ENCODE peak calls at places on chromosomes 4 and X, in six cellular contexts. One of them, this sample, is unnamed.

GRCh38 chr4:69032847-69033638 is 63.2 kb upstream of the UGT2B7 start:
- DNase-seq in GM23338: no peak
- DNase-seq in vagina: no peak
- DNase-seq in upper lobe of left lung: no peak
- DNase-seq in RWPE2: no peak
- DNase-seq in heart left ventricle: no peak
- DNase-seq in this sample: no peak

GRCh38 chrX:44876076-44876475 is 3.1 kb downstream of the KDM6A start:
- DNase-seq in upper lobe of left lung: no peak
- DNase-seq in heart left ventricle: no peak
- DNase-seq in GM23338: no peak
- DNase-seq in RWPE2: no peak
- DNase-seq in vagina: no peak
- DNase-seq in this sample: no peak

GRCh38 chr4:102533916-102534315 is 32.8 kb downstream of the NFKB1 start:
- DNase-seq in upper lobe of left lung: no peak
- DNase-seq in vagina: no peak
- DNase-seq in GM23338: no peak
- DNase-seq in heart left ventricle: no peak
- DNase-seq in RWPE2: no peak
- DNase-seq in this sample: no peak

GRCh38 chrX:113305496-113305895 is 464.9 kb upstream of the AMOT start:
- DNase-seq in GM23338: no peak
- DNase-seq in RWPE2: no peak
- DNase-seq in vagina: no peak
- DNase-seq in heart left ventricle: no peak
- DNase-seq in upper lobe of left lung: no peak
- DNase-seq in this sample: no peak

GRCh38 chrX:445727-446126 is 59.0 kb upstream of the PPP2R3B start:
- DNase-seq in vagina: no peak
- DNase-seq in GM23338: no peak
- DNase-seq in RWPE2: no peak
- DNase-seq in upper lobe of left lung: no peak
- DNase-seq in heart left ventricle: no peak
- DNase-seq in this sample: no peak

GRCh38 chr4:16289872-16290554 is 63.7 kb upstream of the TAPT1 start:
- DNase-seq in GM23338: peak; percentile 69
- DNase-seq in heart left ventricle: no peak
- DNase-seq in vagina: no peak
- DNase-seq in upper lobe of left lung: no peak
- DNase-seq in RWPE2: no peak
- DNase-seq in this sample: no peak

GRCh38 chr4:44869222-44869882 is 143.0 kb upstream of the GNPDA2 start:
- DNase-seq in RWPE2: no peak
- DNase-seq in GM23338: peak; percentile 44
- DNase-seq in vagina: no peak
- DNase-seq in heart left ventricle: no peak
- DNase-seq in upper lobe of left lung: no peak
- DNase-seq in this sample: no peak

GRCh38 chr4:124932447-124932846 is 219.9 kb upstream of the ANKRD50 start:
- DNase-seq in vagina: no peak
- DNase-seq in heart left ventricle: no peak
- DNase-seq in upper lobe of left lung: no peak
- DNase-seq in GM23338: no peak
- DNase-seq in RWPE2: no peak
- DNase-seq in this sample: no peak

GRCh38 chr4:11004818-11005217 is 320.2 kb upstream of the CLNK start:
- DNase-seq in RWPE2: no peak
- DNase-seq in GM23338: peak; percentile 48
- DNase-seq in vagina: no peak
- DNase-seq in upper lobe of left lung: no peak
- DNase-seq in heart left ventricle: no peak
- DNase-seq in this sample: no peak

GRCh38 chr4:68416591-68416990 is 30.7 kb upstream of the TMPRSS11E start:
- DNase-seq in GM23338: no peak
- DNase-seq in upper lobe of left lung: no peak
- DNase-seq in vagina: no peak
- DNase-seq in heart left ventricle: no peak
- DNase-seq in RWPE2: no peak
- DNase-seq in this sample: no peak

GRCh38 chrX:118823263-118824172 is at the start of gene ZCCHC12:
- DNase-seq in upper lobe of left lung: peak; percentile 48
- DNase-seq in heart left ventricle: peak; percentile 39
- DNase-seq in GM23338: peak; percentile 90
- DNase-seq in vagina: no peak
- DNase-seq in RWPE2: no peak
- DNase-seq in this sample: peak; percentile 64

GRCh38 chr4:7195546-7196282 is 3.4 kb downstream of the SORCS2 start:
- DNase-seq in RWPE2: no peak
- DNase-seq in vagina: no peak
- DNase-seq in upper lobe of left lung: no peak
- DNase-seq in GM23338: no peak
- DNase-seq in heart left ventricle: no peak
- DNase-seq in this sample: peak; percentile 29
- H3K27ac ChIP-seq in RWPE2: no peak overlapping the region
- H3K27ac ChIP-seq in vagina: no peak overlapping the region
- H3K27ac ChIP-seq in upper lobe of left lung: no peak overlapping the region
- H3K27ac ChIP-seq in GM23338: no peak overlapping the region
- H3K27ac ChIP-seq in heart left ventricle: no peak overlapping the region
- H3K27ac ChIP-seq in this sample: no peak overlapping the region

GRCh38 chrX:37753384-37753783 is 26.5 kb upstream of the CYBB start:
- DNase-seq in heart left ventricle: no peak
- DNase-seq in vagina: no peak
- DNase-seq in upper lobe of left lung: no peak
- DNase-seq in GM23338: no peak
- DNase-seq in RWPE2: no peak
- DNase-seq in this sample: no peak
- H3K27ac ChIP-seq in heart left ventricle: no peak overlapping the region
- H3K27ac ChIP-seq in vagina: no peak overlapping the region
- H3K27ac ChIP-seq in upper lobe of left lung: no peak overlapping the region
- H3K27ac ChIP-seq in GM23338: no peak overlapping the region
- H3K27ac ChIP-seq in RWPE2: no peak overlapping the region
- H3K27ac ChIP-seq in this sample: no peak overlapping the region

GRCh38 chrX:109854096-109854495 is 121.0 kb upstream of the ACSL4 start:
- DNase-seq in RWPE2: no peak
- DNase-seq in GM23338: no peak
- DNase-seq in heart left ventricle: no peak
- DNase-seq in upper lobe of left lung: no peak
- DNase-seq in vagina: no peak
- DNase-seq in this sample: no peak

GRCh38 chrX:109857898-109858297 is 124.8 kb upstream of the ACSL4 start:
- DNase-seq in upper lobe of left lung: no peak
- DNase-seq in RWPE2: no peak
- DNase-seq in heart left ventricle: no peak
- DNase-seq in GM23338: no peak
- DNase-seq in vagina: no peak
- DNase-seq in this sample: no peak

GRCh38 chrX:109856974-109857373 is 123.9 kb upstream of the ACSL4 start:
- DNase-seq in upper lobe of left lung: no peak
- DNase-seq in RWPE2: no peak
- DNase-seq in heart left ventricle: no peak
- DNase-seq in vagina: no peak
- DNase-seq in GM23338: peak; percentile 46
- DNase-seq in this sample: no peak

GRCh38 chrX:109858602-109859341 is 125.7 kb upstream of the ACSL4 start:
- DNase-seq in vagina: no peak
- DNase-seq in upper lobe of left lung: no peak
- DNase-seq in heart left ventricle: no peak
- DNase-seq in GM23338: no peak
- DNase-seq in RWPE2: no peak
- DNase-seq in this sample: no peak

GRCh38 chrX:109855501-109855900 is 122.4 kb upstream of the ACSL4 start:
- DNase-seq in vagina: no peak
- DNase-seq in RWPE2: no peak
- DNase-seq in heart left ventricle: no peak
- DNase-seq in upper lobe of left lung: no peak
- DNase-seq in GM23338: no peak
- DNase-seq in this sample: no peak
- H3K27ac ChIP-seq in vagina: no peak overlapping the region
- H3K27ac ChIP-seq in RWPE2: no peak overlapping the region
- H3K27ac ChIP-seq in heart left ventricle: no peak overlapping the region
- H3K27ac ChIP-seq in upper lobe of left lung: no peak overlapping the region
- H3K27ac ChIP-seq in GM23338: peak overlapping the region; percentile 69
- H3K27ac ChIP-seq in this sample: no peak overlapping the region

GRCh38 chr4:156931267-156931666 is 40.3 kb downstream of the PDGFC start:
- DNase-seq in vagina: no peak
- DNase-seq in heart left ventricle: no peak
- DNase-seq in GM23338: no peak
- DNase-seq in RWPE2: peak; percentile 61
- DNase-seq in upper lobe of left lung: peak; percentile 38
- DNase-seq in this sample: no peak

GRCh38 chr4:156934259-156934635 is 37.4 kb downstream of the PDGFC start:
- DNase-seq in vagina: no peak
- DNase-seq in GM23338: no peak
- DNase-seq in heart left ventricle: no peak
- DNase-seq in RWPE2: no peak
- DNase-seq in upper lobe of left lung: no peak
- DNase-seq in this sample: no peak

GRCh38 chr4:156929706-156930105 is 41.9 kb downstream of the PDGFC start:
- DNase-seq in heart left ventricle: no peak
- DNase-seq in vagina: no peak
- DNase-seq in RWPE2: no peak
- DNase-seq in upper lobe of left lung: no peak
- DNase-seq in GM23338: no peak
- DNase-seq in this sample: no peak

GRCh38 chr4:156939151-156939550 is 32.4 kb downstream of the PDGFC start:
- DNase-seq in RWPE2: no peak
- DNase-seq in GM23338: no peak
- DNase-seq in heart left ventricle: no peak
- DNase-seq in vagina: no peak
- DNase-seq in upper lobe of left lung: no peak
- DNase-seq in this sample: no peak

GRCh38 chr4:156933633-156934258 is 37.9 kb downstream of the PDGFC start:
- DNase-seq in RWPE2: no peak
- DNase-seq in GM23338: no peak
- DNase-seq in vagina: no peak
- DNase-seq in heart left ventricle: no peak
- DNase-seq in upper lobe of left lung: no peak
- DNase-seq in this sample: no peak
- H3K27ac ChIP-seq in RWPE2: peak overlapping the region; percentile 91
- H3K27ac ChIP-seq in GM23338: no peak overlapping the region
- H3K27ac ChIP-seq in vagina: no peak overlapping the region
- H3K27ac ChIP-seq in heart left ventricle: no peak overlapping the region
- H3K27ac ChIP-seq in upper lobe of left lung: no peak overlapping the region
- H3K27ac ChIP-seq in this sample: no peak overlapping the region

DNA sequence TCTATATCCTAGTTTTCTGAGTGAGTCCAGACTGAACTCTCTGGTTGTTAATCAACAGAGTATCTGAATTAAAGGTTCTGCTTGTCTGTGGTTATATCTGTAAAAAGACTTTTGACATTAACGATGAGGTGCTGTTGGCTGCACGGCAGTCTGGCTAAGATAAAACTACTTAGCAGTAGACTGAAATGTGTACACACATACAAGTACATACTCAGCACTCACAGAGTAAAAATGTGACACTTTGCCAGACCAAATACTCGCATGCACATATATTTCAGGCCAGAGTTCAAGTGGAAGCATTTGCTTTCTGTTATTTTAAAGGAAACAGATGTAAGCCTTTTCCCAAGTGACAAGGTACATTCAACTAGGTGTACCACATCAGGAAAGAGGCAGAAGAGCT is 80.5 kb downstream of the PRDM5 start:
- DNase-seq in heart left ventricle: no peak
- DNase-seq in GM23338: no peak
- DNase-seq in RWPE2: no peak
- DNase-seq in upper lobe of left lung: no peak
- DNase-seq in vagina: no peak
- DNase-seq in this sample: no peak
- H3K27ac ChIP-seq in heart left ventricle: no peak overlapping the region
- H3K27ac ChIP-seq in GM23338: no peak overlapping the region
- H3K27ac ChIP-seq in RWPE2: no peak overlapping the region
- H3K27ac ChIP-seq in upper lobe of left lung: no peak overlapping the region
- H3K27ac ChIP-seq in vagina: no peak overlapping the region
- H3K27ac ChIP-seq in this sample: no peak overlapping the region

DNA sequence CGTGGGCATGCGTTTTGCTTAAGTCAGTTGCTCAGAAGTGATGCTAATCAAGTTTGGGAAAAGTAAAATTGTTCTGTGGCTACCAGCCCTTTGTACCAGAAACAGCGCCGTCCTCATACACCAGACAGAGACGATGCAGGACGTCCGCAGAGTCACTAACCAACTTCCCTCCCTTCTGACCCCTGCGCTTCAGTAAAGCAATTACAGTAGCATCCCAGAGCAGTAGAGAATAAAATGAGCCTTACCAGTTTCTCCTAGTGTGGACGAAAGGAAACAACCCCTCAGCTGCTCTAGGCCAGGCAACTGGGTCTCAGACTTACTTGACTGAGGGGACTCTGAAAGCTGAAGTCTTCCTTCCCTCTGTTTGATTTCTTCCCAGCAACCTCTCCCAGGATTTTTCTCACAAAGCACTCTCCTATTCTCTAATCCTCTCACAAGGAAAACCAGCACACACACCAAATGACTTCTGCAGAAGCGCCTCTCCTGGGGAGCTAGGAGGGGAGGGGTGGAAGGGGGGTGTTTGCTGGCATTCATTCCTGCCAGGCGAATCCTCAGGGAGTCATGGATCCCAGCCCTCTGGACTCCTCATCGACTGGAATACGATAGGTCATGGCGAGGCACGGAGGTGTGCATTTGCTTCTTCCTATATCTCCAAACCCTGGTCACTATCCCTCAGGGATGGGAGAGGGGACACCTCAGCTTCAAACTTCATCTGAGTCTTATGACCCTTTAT is 56.0 kb upstream of the MID1 start:
- DNase-seq in vagina: no peak
- DNase-seq in GM23338: peak; percentile 49
- DNase-seq in upper lobe of left lung: no peak
- DNase-seq in heart left ventricle: no peak
- DNase-seq in RWPE2: no peak
- DNase-seq in this sample: no peak
- H3K27ac ChIP-seq in vagina: no peak overlapping the region
- H3K27ac ChIP-seq in GM23338: no peak overlapping the region
- H3K27ac ChIP-seq in upper lobe of left lung: no peak overlapping the region
- H3K27ac ChIP-seq in heart left ventricle: no peak overlapping the region
- H3K27ac ChIP-seq in RWPE2: no peak overlapping the region
- H3K27ac ChIP-seq in this sample: no peak overlapping the region

GRCh38 chrX:47608130-47608810 is 11.4 kb downstream of the SYN1 start:
- DNase-seq in heart left ventricle: no peak
- DNase-seq in GM23338: peak; percentile 74
- DNase-seq in RWPE2: no peak
- DNase-seq in upper lobe of left lung: no peak
- DNase-seq in vagina: no peak
- DNase-seq in this sample: peak; percentile 36
- H3K27ac ChIP-seq in heart left ventricle: no peak overlapping the region
- H3K27ac ChIP-seq in GM23338: peak overlapping the region; percentile 59
- H3K27ac ChIP-seq in RWPE2: no peak overlapping the region
- H3K27ac ChIP-seq in upper lobe of left lung: no peak overlapping the region
- H3K27ac ChIP-seq in vagina: no peak overlapping the region
- H3K27ac ChIP-seq in this sample: no peak overlapping the region